ENCODE peak calls at places on chromosomes 11 and 22, in ten cellular contexts. O, J, V, Q, P, M, X, D, H and C are unnamed samples.

GRCh38 chr22:37502342-37503182 is 16.4 kb upstream of the MFNG start:
- DNase-seq in D (no peak), O (peak), M (no peak), X (peak), H (no peak), Q (no peak), J (no peak), P (peak), V (no peak), C (peak)

GRCh38 chr11:121048464-121049233 is 24.7 kb downstream of the TBCEL start:
- DNase-seq in X (peak), P (no peak), J (peak), V (no peak), H (no peak), M (no peak), D (no peak), Q (no peak), O (no peak), C (no peak)

GRCh38 chr22:42881982-42882656 is 25.0 kb upstream of the ARFGAP3 start:
- DNase-seq in V (peak), M (no peak), O (no peak), Q (no peak), H (no peak), P (no peak), J (no peak), D (no peak), X (no peak), C (no peak)

GRCh38 chr11:24963879-24964278 is 467.0 kb downstream of the LUZP2 start:
- DNase-seq in H (no peak), Q (no peak), J (peak), P (no peak), O (no peak), D (no peak), X (no peak), M (no peak), V (no peak), C (no peak)

GRCh38 chr22:39148727-39149535 is 3.5 kb downstream of the CBX7 start:
- DNase-seq in Q (peak), X (no peak), H (peak), D (no peak), J (no peak), M (no peak), V (peak), P (no peak), O (no peak), C (no peak)

GRCh38 chr11:77471520-77472234 is 2.2 kb downstream of the PAK1 start:
- DNase-seq in V (no peak), P (no peak), M (peak), Q (no peak), O (no peak), H (no peak), D (no peak), J (no peak), X (peak), C (peak)

GRCh38 chr22:26466196-26466595 is 17.4 kb downstream of the HPS4 start:
- DNase-seq in H (peak), D (peak), M (no peak), O (no peak), X (no peak), V (no peak), Q (no peak), J (no peak), P (no peak), C (no peak)

GRCh38 chr11:10392680-10393079 is 62.4 kb upstream of the AMPD3 start:
- DNase-seq in H (peak), D (no peak), O (no peak), V (no peak), P (no peak), X (no peak), Q (no peak), M (no peak), J (peak), C (no peak)

GRCh38 chr11:72223615-72224586 is 666 bp upstream of the INPPL1 start:
- DNase-seq in P (peak), J (peak), V (peak), O (peak), X (no peak), D (no peak), M (peak), H (peak), Q (peak), C (peak)

GRCh38 chr11:70467196-70468085 is 69.1 kb downstream of the CTTN start:
- DNase-seq in D (no peak), X (peak), J (no peak), V (peak), M (peak), P (peak), H (peak), Q (peak), O (peak), C (peak)

GRCh38 chr11:6817668-6818067 is 18.2 kb upstream of the OR6A2 start:
- DNase-seq in D (no peak), X (no peak), P (no peak), J (no peak), Q (no peak), O (no peak), V (no peak), H (peak), M (no peak), C (no peak)

GRCh38 chr11:12397953-12398352 is 20.6 kb downstream of the PARVA start:
- DNase-seq in D (no peak), X (no peak), Q (no peak), O (no peak), H (peak), M (no peak), V (peak), J (peak), P (no peak), C (peak)

GRCh38 chr11:27214713-27215112 is 148.3 kb downstream of the CCDC34 start:
- DNase-seq in V (no peak), Q (no peak), O (no peak), H (no peak), P (no peak), X (no peak), J (no peak), M (no peak), D (no peak), C (no peak)

GRCh38 chr11:134666273-134667174 is 254.5 kb upstream of the B3GAT1 start:
- DNase-seq in H (no peak), O (no peak), J (no peak), V (no peak), Q (no peak), X (no peak), M (no peak), D (no peak), P (no peak), C (no peak)